ENCODE peak calls at places on chromosomes 7 and 10, in four cellular contexts. Q is A549, E is T follicular helper cell, L is Caki2. J is an unnamed sample.

GRCh38 chr10:75018233-75018632 is 93.2 kb upstream of the SAMD8 start:
- DNase-seq in Q (no peak), E (no peak), L (no peak), J (no peak)

GRCh38 chr7:150986099-150986512 is 4.7 kb upstream of the NOS3 start:
- DNase-seq in Q (peak), E (peak), L (no peak), J (peak)

GRCh38 chr10:44278669-44279337 is 106.1 kb downstream of the CXCL12 start:
- DNase-seq in Q (no peak), E (no peak), L (no peak), J (no peak)

GRCh38 chr10:13684252-13684791 is 97.6 kb downstream of the PRPF18 start:
- DNase-seq in Q (no peak), E (no peak), L (no peak), J (no peak)

GRCh38 chr7:130273863-130274262 is 7.2 kb downstream of the CPA2 start:
- DNase-seq in Q (no peak), E (no peak), L (no peak), J (no peak)

GRCh38 chr7:15330943-15331342 is 230.9 kb downstream of the AGMO start:
- DNase-seq in Q (no peak), E (no peak), L (no peak), J (no peak)

GRCh38 chr7:36278767-36279171 is 110.9 kb upstream of the ANLN start:
- DNase-seq in Q (no peak), E (no peak), L (peak), J (no peak)

GRCh38 chr7:64494912-64495461 is 67.9 kb downstream of the ZNF680 start:
- DNase-seq in Q (no peak), E (no peak), L (no peak), J (no peak)

GRCh38 chr7:121366852-121367431 is 29.2 kb downstream of the FAM3C start:
- DNase-seq in Q (peak), E (peak), L (peak), J (peak)

GRCh38 chr10:70432101-70432500 is 9.4 kb downstream of the NODAL start:
- DNase-seq in Q (no peak), E (no peak), L (no peak), J (no peak)

GRCh38 chr10:35888400-35888799 is 246.3 kb upstream of the FZD8 start:
- DNase-seq in Q (no peak), E (no peak), L (no peak), J (no peak)

GRCh38 chr10:61786728-61787127 is 114.8 kb upstream of the ARID5B start:
- DNase-seq in Q (no peak), E (no peak), L (no peak), J (peak)

GRCh38 chr7:35505031-35505430 is 189.9 kb downstream of the HERPUD2 start:
- DNase-seq in Q (no peak), E (no peak), L (no peak), J (no peak)

GRCh38 chr7:85890244-85890811 is 703.5 kb upstream of the SEMA3D start:
- DNase-seq in Q (peak), E (no peak), L (no peak), J (peak)

GRCh38 chr10:32981760-32982159 is 23.7 kb upstream of the ITGB1 start:
- DNase-seq in Q (peak), E (no peak), L (peak), J (peak)

GRCh38 chr7:100949227-100949930 is at the start of gene MUC3A:
- DNase-seq in Q (no peak), E (no peak), L (no peak), J (no peak)

GRCh38 chr7:87627634-87627994 is 584 bp upstream of the RUNDC3B start:
- DNase-seq in Q (peak), E (no peak), L (no peak), J (no peak)

GRCh38 chr10:132849546-132850031 is 63.6 kb upstream of the NKX6-2 start:
- DNase-seq in Q (no peak), E (no peak), L (no peak), J (no peak)

GRCh38 chr10:5199398-5199797 is 2.8 kb downstream of the AKR1C4 start:
- DNase-seq in Q (peak), E (no peak), L (no peak), J (no peak)